ENCODE peak calls at places on chromosome 1, in nine cellular contexts. One of them, this sample, is unnamed.

GRCh38 chr1:233721003-233721595 is 107.2 kb downstream of the KCNK1 start:
- DNase-seq in activated T-helper 2 cell treated with anti-CD3 and anti-CD28 coated beads, Interferon-gamma antibody, Interleukin-2, Interleukin-4, amounts not matched to agents 10 μg/mL and 5 μg/mL and 100 μg/mL, durations not matched to agents 14 hours and 24 hours and 36 hours: no peak
- DNase-seq in endothelial cell: no peak
- DNase-seq in left colon: no peak
- DNase-seq in GM04503: no peak
- DNase-seq in amniotic stem cell: no peak
- DNase-seq in cardiac muscle cell: no peak
- DNase-seq in activated CD8-positive, alpha-beta memory T cell treated with anti-CD3 and anti-CD28 coated beads, Interleukin-2, amount 50 U/mL, for 4 hours: no peak
- DNase-seq in epithelial cell of esophagus: peak; percentile 66
- DNase-seq in this sample: peak; percentile 69

GRCh38 chr1:18965206-18966173 is 9.0 kb upstream of the IFFO2 start:
- DNase-seq in activated T-helper 2 cell treated with anti-CD3 and anti-CD28 coated beads, Interferon-gamma antibody, Interleukin-2, Interleukin-4, amounts not matched to agents 10 μg/mL and 5 μg/mL and 100 μg/mL, durations not matched to agents 14 hours and 24 hours and 36 hours: no peak
- DNase-seq in left colon: no peak
- DNase-seq in activated CD8-positive, alpha-beta memory T cell treated with anti-CD3 and anti-CD28 coated beads, Interleukin-2, amount 50 U/mL, for 4 hours: no peak
- DNase-seq in cardiac muscle cell: peak; percentile 34
- DNase-seq in epithelial cell of esophagus: peak; percentile 91
- DNase-seq in endothelial cell: no peak
- DNase-seq in amniotic stem cell: peak; percentile 72
- DNase-seq in GM04503: peak; percentile 70
- DNase-seq in this sample: no peak

GRCh38 chr1:153742411-153743142 is 14.7 kb downstream of the INTS3 start:
- DNase-seq in GM04503: no peak
- DNase-seq in activated CD8-positive, alpha-beta memory T cell treated with anti-CD3 and anti-CD28 coated beads, Interleukin-2, amount 50 U/mL, for 4 hours: no peak
- DNase-seq in endothelial cell: no peak
- DNase-seq in amniotic stem cell: no peak
- DNase-seq in left colon: peak; percentile 18
- DNase-seq in epithelial cell of esophagus: peak; percentile 15
- DNase-seq in cardiac muscle cell: peak; percentile 74
- DNase-seq in activated T-helper 2 cell treated with anti-CD3 and anti-CD28 coated beads, Interferon-gamma antibody, Interleukin-2, Interleukin-4, amounts not matched to agents 10 μg/mL and 5 μg/mL and 100 μg/mL, durations not matched to agents 14 hours and 24 hours and 36 hours: no peak
- DNase-seq in this sample: peak; percentile 72

GRCh38 chr1:36159614-36160387 is 3.8 kb downstream of the MAP7D1 start:
- DNase-seq in activated T-helper 2 cell treated with anti-CD3 and anti-CD28 coated beads, Interferon-gamma antibody, Interleukin-2, Interleukin-4, amounts not matched to agents 10 μg/mL and 5 μg/mL and 100 μg/mL, durations not matched to agents 14 hours and 24 hours and 36 hours: no peak
- DNase-seq in left colon: no peak
- DNase-seq in amniotic stem cell: no peak
- DNase-seq in GM04503: no peak
- DNase-seq in cardiac muscle cell: no peak
- DNase-seq in epithelial cell of esophagus: no peak
- DNase-seq in endothelial cell: no peak
- DNase-seq in activated CD8-positive, alpha-beta memory T cell treated with anti-CD3 and anti-CD28 coated beads, Interleukin-2, amount 50 U/mL, for 4 hours: no peak
- DNase-seq in this sample: no peak

GRCh38 chr1:246483204-246483933 is 23.7 kb downstream of the SMYD3 start:
- DNase-seq in amniotic stem cell: no peak
- DNase-seq in activated T-helper 2 cell treated with anti-CD3 and anti-CD28 coated beads, Interferon-gamma antibody, Interleukin-2, Interleukin-4, amounts not matched to agents 10 μg/mL and 5 μg/mL and 100 μg/mL, durations not matched to agents 14 hours and 24 hours and 36 hours: no peak
- DNase-seq in cardiac muscle cell: peak; percentile 12
- DNase-seq in epithelial cell of esophagus: no peak
- DNase-seq in endothelial cell: no peak
- DNase-seq in left colon: no peak
- DNase-seq in activated CD8-positive, alpha-beta memory T cell treated with anti-CD3 and anti-CD28 coated beads, Interleukin-2, amount 50 U/mL, for 4 hours: no peak
- DNase-seq in GM04503: no peak
- DNase-seq in this sample: no peak

GRCh38 chr1:151133339-151133761 is 13.1 kb downstream of the SEMA6C start:
- DNase-seq in activated CD8-positive, alpha-beta memory T cell treated with anti-CD3 and anti-CD28 coated beads, Interleukin-2, amount 50 U/mL, for 4 hours: no peak
- DNase-seq in GM04503: no peak
- DNase-seq in epithelial cell of esophagus: no peak
- DNase-seq in endothelial cell: no peak
- DNase-seq in amniotic stem cell: no peak
- DNase-seq in cardiac muscle cell: peak; percentile 14
- DNase-seq in left colon: no peak
- DNase-seq in activated T-helper 2 cell treated with anti-CD3 and anti-CD28 coated beads, Interferon-gamma antibody, Interleukin-2, Interleukin-4, amounts not matched to agents 10 μg/mL and 5 μg/mL and 100 μg/mL, durations not matched to agents 14 hours and 24 hours and 36 hours: no peak
- DNase-seq in this sample: peak; percentile 15

GRCh38 chr1:165371588-165372235 is 15.2 kb upstream of the LMX1A start:
- DNase-seq in left colon: no peak
- DNase-seq in amniotic stem cell: no peak
- DNase-seq in endothelial cell: no peak
- DNase-seq in activated T-helper 2 cell treated with anti-CD3 and anti-CD28 coated beads, Interferon-gamma antibody, Interleukin-2, Interleukin-4, amounts not matched to agents 10 μg/mL and 5 μg/mL and 100 μg/mL, durations not matched to agents 14 hours and 24 hours and 36 hours: no peak
- DNase-seq in GM04503: no peak
- DNase-seq in epithelial cell of esophagus: no peak
- DNase-seq in cardiac muscle cell: peak; percentile 38
- DNase-seq in activated CD8-positive, alpha-beta memory T cell treated with anti-CD3 and anti-CD28 coated beads, Interleukin-2, amount 50 U/mL, for 4 hours: no peak
- DNase-seq in this sample: no peak

GRCh38 chr1:166884040-166884642 is 8.1 kb upstream of the TADA1 start:
- DNase-seq in activated T-helper 2 cell treated with anti-CD3 and anti-CD28 coated beads, Interferon-gamma antibody, Interleukin-2, Interleukin-4, amounts not matched to agents 10 μg/mL and 5 μg/mL and 100 μg/mL, durations not matched to agents 14 hours and 24 hours and 36 hours: no peak
- DNase-seq in activated CD8-positive, alpha-beta memory T cell treated with anti-CD3 and anti-CD28 coated beads, Interleukin-2, amount 50 U/mL, for 4 hours: peak; percentile 21
- DNase-seq in cardiac muscle cell: peak; percentile 45
- DNase-seq in left colon: peak; percentile 56
- DNase-seq in endothelial cell: peak; percentile 83
- DNase-seq in epithelial cell of esophagus: peak; percentile 48
- DNase-seq in GM04503: no peak
- DNase-seq in amniotic stem cell: no peak
- DNase-seq in this sample: peak; percentile 87

GRCh38 chr1:217953330-217953729 is 322.2 kb downstream of the SPATA17 start:
- DNase-seq in activated CD8-positive, alpha-beta memory T cell treated with anti-CD3 and anti-CD28 coated beads, Interleukin-2, amount 50 U/mL, for 4 hours: no peak
- DNase-seq in left colon: no peak
- DNase-seq in cardiac muscle cell: no peak
- DNase-seq in activated T-helper 2 cell treated with anti-CD3 and anti-CD28 coated beads, Interferon-gamma antibody, Interleukin-2, Interleukin-4, amounts not matched to agents 10 μg/mL and 5 μg/mL and 100 μg/mL, durations not matched to agents 14 hours and 24 hours and 36 hours: no peak
- DNase-seq in GM04503: no peak
- DNase-seq in endothelial cell: no peak
- DNase-seq in epithelial cell of esophagus: no peak
- DNase-seq in amniotic stem cell: no peak
- DNase-seq in this sample: no peak

GRCh38 chr1:155062702-155063411 is 683 bp upstream of the EFNA4 start:
- DNase-seq in activated CD8-positive, alpha-beta memory T cell treated with anti-CD3 and anti-CD28 coated beads, Interleukin-2, amount 50 U/mL, for 4 hours: peak; percentile 75
- DNase-seq in cardiac muscle cell: peak; percentile 60
- DNase-seq in endothelial cell: peak; percentile 85
- DNase-seq in epithelial cell of esophagus: peak; percentile 66
- DNase-seq in GM04503: no peak
- DNase-seq in activated T-helper 2 cell treated with anti-CD3 and anti-CD28 coated beads, Interferon-gamma antibody, Interleukin-2, Interleukin-4, amounts not matched to agents 10 μg/mL and 5 μg/mL and 100 μg/mL, durations not matched to agents 14 hours and 24 hours and 36 hours: peak; percentile 75
- DNase-seq in left colon: peak; percentile 85
- DNase-seq in amniotic stem cell: no peak
- DNase-seq in this sample: peak; percentile 90

GRCh38 chr1:196317535-196318522 is 290.4 kb downstream of the KCNT2 start:
- DNase-seq in amniotic stem cell: no peak
- DNase-seq in epithelial cell of esophagus: peak; percentile 59
- DNase-seq in left colon: peak; percentile 6
- DNase-seq in endothelial cell: peak; percentile 42
- DNase-seq in cardiac muscle cell: peak; percentile 74
- DNase-seq in activated CD8-positive, alpha-beta memory T cell treated with anti-CD3 and anti-CD28 coated beads, Interleukin-2, amount 50 U/mL, for 4 hours: no peak
- DNase-seq in activated T-helper 2 cell treated with anti-CD3 and anti-CD28 coated beads, Interferon-gamma antibody, Interleukin-2, Interleukin-4, amounts not matched to agents 10 μg/mL and 5 μg/mL and 100 μg/mL, durations not matched to agents 14 hours and 24 hours and 36 hours: no peak
- DNase-seq in GM04503: no peak
- DNase-seq in this sample: peak; percentile 69